ENCODE peak calls at places on chromosomes 5 and 9, in ten cellular contexts. X is MM.1S; Z is tibial artery; L is lower lobe of right lung; H is testis; F is tibial nerve; N is A673; K is effector memory CD4-positive, alpha-beta T cell; Q is Peyer's patch; M is CD4-positive, CD25-positive, alpha-beta regulatory T cell. V is an unnamed sample.

GRCh38 chr9:130745210-130745800 is 51.7 kb downstream of the EXOSC2 start:
- DNase-seq in X (no peak), N (no peak), K (no peak), H (no peak), Z (no peak), F (no peak), Q (no peak), M (no peak), L (no peak), V (no peak)

GRCh38 chr9:124950050-124950718 is 9.3 kb upstream of the GOLGA1 start:
- DNase-seq in M (no peak), H (no peak), X (no peak), Z (no peak), F (no peak), L (no peak), Q (no peak), K (no peak), N (no peak), V (no peak)

GRCh38 chr5:120405923-120406322 is 58.2 kb upstream of the PRR16 start:
- DNase-seq in F (no peak), K (no peak), L (no peak), H (no peak), M (no peak), Q (no peak), N (peak; percentile 85), Z (no peak), X (peak; percentile 55), V (no peak)

GRCh38 chr5:109691248-109691574 is 1.5 kb downstream of the MAN2A1 start:
- DNase-seq in K (no peak), Z (no peak), H (no peak), F (no peak), Q (no peak), L (no peak), N (peak; percentile 78), X (no peak), M (no peak), V (no peak)

GRCh38 chr5:131068893-131069643 is 96.0 kb downstream of the HINT1 start:
- DNase-seq in N (no peak), X (peak; percentile 94), H (no peak), Q (peak; percentile 67), Z (no peak), L (no peak), F (no peak), K (peak; percentile 28), M (peak; percentile 72), V (no peak)

GRCh38 chr9:134915046-134915930 is 2.4 kb downstream of the FCN1 start:
- DNase-seq in F (no peak), M (no peak), X (no peak), N (no peak), K (no peak), Z (peak; percentile 15), H (no peak), L (peak; percentile 23), Q (peak; percentile 28), V (no peak)

GRCh38 chr5:44983006-44983405 is 174.3 kb downstream of the MRPS30 start:
- DNase-seq in Z (no peak), Q (no peak), X (no peak), K (no peak), M (no peak), N (no peak), F (no peak), H (no peak), L (no peak), V (no peak)

GRCh38 chr5:57780306-57780958 is 297.8 kb upstream of the ACTBL2 start:
- DNase-seq in K (no peak), F (no peak), Z (no peak), X (no peak), L (peak; percentile 39), Q (no peak), H (no peak), M (no peak), N (no peak), V (no peak)

DNA sequence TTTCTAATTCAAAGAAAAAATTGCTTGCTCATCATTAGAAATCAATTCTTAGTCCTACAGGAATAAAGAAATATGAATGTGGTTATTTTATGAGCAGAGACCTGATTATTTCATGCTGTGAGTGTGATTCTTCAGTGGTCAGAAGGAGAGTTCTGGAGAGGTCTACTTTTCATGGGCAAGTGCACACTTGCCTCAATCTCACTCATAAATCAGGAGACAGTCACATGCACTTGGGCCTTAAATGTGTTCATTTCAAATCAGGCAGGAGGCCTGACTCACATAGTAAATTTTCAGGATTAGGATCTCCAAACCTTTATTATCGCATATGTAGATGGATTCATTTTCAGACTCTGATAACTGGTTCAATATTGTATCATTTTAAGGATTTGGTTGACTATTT is 323.2 kb upstream of the CCNH start:
- DNase-seq in L (no peak), Q (no peak), F (no peak), M (no peak), N (no peak), K (no peak), X (no peak), Z (no peak), H (no peak), V (no peak)
- H3K27ac ChIP-seq in L (no peak overlapping the region), Q (no peak overlapping the region), F (no peak overlapping the region), M (no peak overlapping the region), N (no peak overlapping the region), K (no peak overlapping the region), X (no peak overlapping the region), Z (no peak overlapping the region), H (no peak overlapping the region), V (no peak overlapping the region)

GRCh38 chr5:179800071-179800695 is 6.4 kb downstream of the LTC4S start:
- DNase-seq in F (no peak), N (no peak), Q (no peak), Z (no peak), M (no peak), H (no peak), X (no peak), L (no peak), K (no peak), V (no peak)

GRCh38 chr5:179799644-179799973 is 5.8 kb downstream of the LTC4S start:
- DNase-seq in Z (no peak), X (no peak), L (no peak), N (no peak), H (no peak), F (no peak), M (no peak), K (no peak), Q (no peak), V (no peak)

GRCh38 chr5:179801304-179802206 is 5.1 kb downstream of the MGAT4B start:
- DNase-seq in H (peak; percentile 50), Z (peak; percentile 65), N (peak; percentile 75), Q (peak; percentile 92), X (no peak), K (peak; percentile 66), L (peak; percentile 88), F (peak; percentile 70), M (peak; percentile 78), V (peak; percentile 80)

GRCh38 chr5:179802207-179802883 is 4.3 kb downstream of the MGAT4B start:
- DNase-seq in Z (no peak), M (no peak), X (no peak), H (peak; percentile 54), K (no peak), Q (no peak), L (no peak), F (no peak), N (no peak), V (peak; percentile 52)

DNA sequence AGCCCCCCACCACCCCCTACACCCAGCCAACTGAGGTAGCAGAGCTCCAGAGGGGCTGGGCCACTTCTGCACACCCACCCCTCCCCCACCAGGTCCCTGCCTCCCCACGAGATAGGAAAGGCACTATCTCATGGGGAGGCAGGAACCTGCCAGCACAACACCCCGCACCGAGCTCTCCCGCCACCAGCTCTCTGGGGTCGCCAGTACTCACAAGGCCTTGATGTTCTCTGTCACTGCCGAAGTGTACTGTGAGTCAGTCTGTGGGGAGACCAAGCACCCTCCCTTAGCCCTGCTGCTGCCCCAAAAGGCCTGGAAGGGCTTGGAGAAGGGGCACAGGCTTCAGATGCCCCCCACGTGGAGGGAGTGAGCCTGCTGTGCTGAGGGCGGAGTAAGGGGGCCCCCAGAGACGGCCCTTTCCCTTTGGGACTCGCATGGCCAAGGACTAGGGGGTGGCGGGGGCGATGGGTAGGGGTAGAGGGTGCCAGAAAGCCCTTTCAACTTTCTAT is 5.9 kb downstream of the MGAT4B start:
- DNase-seq in Q (no peak), H (no peak), N (no peak), Z (no peak), L (no peak), K (no peak), M (no peak), X (no peak), F (no peak), V (no peak)
- H3K36me3 ChIP-seq in Q (peaks cover 58% of the 10 kb centered on the region), H (no peaks in the 10 kb centered on the region), N (peaks cover 11% of the 10 kb centered on the region), Z (peaks cover 35% of the 10 kb centered on the region), L (peaks cover 46% of the 10 kb centered on the region), K (peaks cover 23% of the 10 kb centered on the region), M (peaks cover 11% of the 10 kb centered on the region), X (peaks cover 6% of the 10 kb centered on the region), F (peaks cover 2% of the 10 kb centered on the region), V (peaks cover 7% of the 10 kb centered on the region)

GRCh38 chr5:17182966-17183365 is 34.5 kb upstream of the BASP1 start:
- DNase-seq in Q (no peak), K (no peak), H (no peak), N (no peak), Z (no peak), L (no peak), X (no peak), M (no peak), F (no peak), V (no peak)

GRCh38 chr5:17182494-17182893 is 34.9 kb upstream of the BASP1 start:
- DNase-seq in L (no peak), H (no peak), K (no peak), F (no peak), Q (no peak), Z (no peak), N (no peak), M (no peak), X (no peak), V (no peak)

GRCh38 chr5:17178316-17178715 is 39.1 kb upstream of the BASP1 start:
- DNase-seq in H (no peak), L (no peak), F (no peak), Q (no peak), Z (no peak), X (no peak), K (no peak), M (no peak), N (no peak), V (no peak)

GRCh38 chr5:17180957-17181723 is 36.3 kb upstream of the BASP1 start:
- DNase-seq in M (no peak), H (no peak), X (no peak), Q (no peak), F (no peak), L (no peak), K (no peak), N (no peak), Z (no peak), V (no peak)

GRCh38 chr5:17180330-17180843 is 37.0 kb upstream of the BASP1 start:
- DNase-seq in F (no peak), L (no peak), M (no peak), Z (no peak), K (no peak), N (no peak), H (no peak), X (no peak), Q (no peak), V (no peak)
- H3K27ac ChIP-seq in F (no peak overlapping the region), L (no peak overlapping the region), M (no peak overlapping the region), Z (no peak overlapping the region), K (no peak overlapping the region), N (no peak overlapping the region), H (no peak overlapping the region), X (no peak overlapping the region), Q (no peak overlapping the region), V (no peak overlapping the region)

DNA sequence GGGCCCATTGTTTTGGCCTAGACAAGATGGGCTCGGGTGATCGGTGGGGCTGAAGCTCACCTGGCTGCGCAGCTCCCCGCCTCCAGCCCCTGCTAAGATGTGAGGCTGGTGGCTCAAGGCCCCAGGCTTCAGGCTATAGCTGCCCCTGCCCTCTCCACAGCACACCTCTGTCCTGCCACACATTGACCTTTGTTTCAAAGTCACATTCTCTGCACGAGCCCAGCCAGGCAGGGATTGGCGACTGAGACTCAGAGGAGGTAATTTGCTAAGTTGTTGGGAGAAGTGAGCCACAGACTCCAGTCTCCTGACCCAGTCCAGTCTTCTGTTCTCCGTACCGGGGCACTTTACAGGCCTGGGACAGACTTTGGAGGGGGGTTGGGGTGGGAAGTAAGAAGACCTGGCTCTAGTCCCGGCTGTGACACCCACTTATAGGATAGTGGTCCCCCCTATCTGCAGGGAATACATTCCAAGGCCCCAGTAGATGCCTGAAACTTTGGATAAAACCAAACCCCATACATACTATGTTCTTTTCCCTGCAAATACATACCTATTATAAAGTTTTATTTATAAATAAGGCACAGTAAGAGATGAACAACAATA is 13.4 kb downstream of the PDGFRB start:
- DNase-seq in X (no peak), Z (no peak), M (no peak), N (no peak), Q (no peak), K (no peak), L (no peak), H (no peak), F (no peak), V (no peak)
- H3K36me3 ChIP-seq in X (no peaks in the 10 kb centered on the region), Z (peaks cover 9% of the 10 kb centered on the region), M (no peaks in the 10 kb centered on the region), N (no peaks in the 10 kb centered on the region), Q (no peaks in the 10 kb centered on the region), K (no peaks in the 10 kb centered on the region), L (no peaks in the 10 kb centered on the region), H (no peaks in the 10 kb centered on the region), F (no peaks in the 10 kb centered on the region), V (no peaks in the 10 kb centered on the region)